ENCODE peak calls at places on chromosomes 5 and 9, in ten cellular contexts. One of them, this sample, is unnamed.

GRCh38 chr5:647311-647710 is 35.2 kb downstream of the CEP72 start:
- DNase-seq in effector memory CD4-positive, alpha-beta T cell: no peak
- DNase-seq in WTC11: no peak
- DNase-seq in activated CD4-positive, alpha-beta T cell treated with anti-CD3 and anti-CD28 coated beads, Interleukin-2, amount 50 U/mL, for 1 hour: no peak
- DNase-seq in hypothalamus: no peak
- DNase-seq in NCI-H1930: no peak
- DNase-seq in stimulated activated CD8-positive, alpha-beta memory T cell treated with anti-CD3 and anti-CD28 coated beads, Interleukin-2, amount 100 ng/mL, for 1 hour: no peak
- DNase-seq in activated naive CD8-positive, alpha-beta T cell treated with anti-CD3 and anti-CD28 coated beads for 36 hours: no peak
- DNase-seq in CD8-positive, alpha-beta T cell: no peak
- DNase-seq in cerebellum: no peak
- DNase-seq in this sample: no peak

GRCh38 chr5:110623875-110624274 is 102.6 kb downstream of the TMEM232 start:
- DNase-seq in effector memory CD4-positive, alpha-beta T cell: no peak
- DNase-seq in WTC11: no peak
- DNase-seq in activated CD4-positive, alpha-beta T cell treated with anti-CD3 and anti-CD28 coated beads, Interleukin-2, amount 50 U/mL, for 1 hour: no peak
- DNase-seq in hypothalamus: no peak
- DNase-seq in NCI-H1930: no peak
- DNase-seq in stimulated activated CD8-positive, alpha-beta memory T cell treated with anti-CD3 and anti-CD28 coated beads, Interleukin-2, amount 100 ng/mL, for 1 hour: no peak
- DNase-seq in activated naive CD8-positive, alpha-beta T cell treated with anti-CD3 and anti-CD28 coated beads for 36 hours: no peak
- DNase-seq in CD8-positive, alpha-beta T cell: no peak
- DNase-seq in cerebellum: no peak
- DNase-seq in this sample: no peak

GRCh38 chr5:116559673-116560164 is 14.9 kb downstream of the SEMA6A start:
- DNase-seq in effector memory CD4-positive, alpha-beta T cell: no peak
- DNase-seq in WTC11: no peak
- DNase-seq in activated CD4-positive, alpha-beta T cell treated with anti-CD3 and anti-CD28 coated beads, Interleukin-2, amount 50 U/mL, for 1 hour: no peak
- DNase-seq in hypothalamus: no peak
- DNase-seq in NCI-H1930: no peak
- DNase-seq in stimulated activated CD8-positive, alpha-beta memory T cell treated with anti-CD3 and anti-CD28 coated beads, Interleukin-2, amount 100 ng/mL, for 1 hour: no peak
- DNase-seq in activated naive CD8-positive, alpha-beta T cell treated with anti-CD3 and anti-CD28 coated beads for 36 hours: no peak
- DNase-seq in CD8-positive, alpha-beta T cell: no peak
- DNase-seq in cerebellum: no peak
- DNase-seq in this sample: no peak

GRCh38 chr9:15975101-15975778 is 422.4 kb downstream of the CCDC171 start:
- DNase-seq in effector memory CD4-positive, alpha-beta T cell: no peak
- DNase-seq in WTC11: no peak
- DNase-seq in activated CD4-positive, alpha-beta T cell treated with anti-CD3 and anti-CD28 coated beads, Interleukin-2, amount 50 U/mL, for 1 hour: no peak
- DNase-seq in hypothalamus: no peak
- DNase-seq in NCI-H1930: no peak
- DNase-seq in stimulated activated CD8-positive, alpha-beta memory T cell treated with anti-CD3 and anti-CD28 coated beads, Interleukin-2, amount 100 ng/mL, for 1 hour: no peak
- DNase-seq in activated naive CD8-positive, alpha-beta T cell treated with anti-CD3 and anti-CD28 coated beads for 36 hours: no peak
- DNase-seq in CD8-positive, alpha-beta T cell: no peak
- DNase-seq in cerebellum: no peak
- DNase-seq in this sample: no peak

GRCh38 chr5:169394371-169394770 is 93.4 kb upstream of the SLIT3 start:
- DNase-seq in effector memory CD4-positive, alpha-beta T cell: no peak
- DNase-seq in WTC11: no peak
- DNase-seq in activated CD4-positive, alpha-beta T cell treated with anti-CD3 and anti-CD28 coated beads, Interleukin-2, amount 50 U/mL, for 1 hour: no peak
- DNase-seq in hypothalamus: no peak
- DNase-seq in NCI-H1930: no peak
- DNase-seq in stimulated activated CD8-positive, alpha-beta memory T cell treated with anti-CD3 and anti-CD28 coated beads, Interleukin-2, amount 100 ng/mL, for 1 hour: no peak
- DNase-seq in activated naive CD8-positive, alpha-beta T cell treated with anti-CD3 and anti-CD28 coated beads for 36 hours: no peak
- DNase-seq in CD8-positive, alpha-beta T cell: no peak
- DNase-seq in cerebellum: no peak
- DNase-seq in this sample: no peak

GRCh38 chr5:110925398-110925797 is 146.1 kb upstream of the TSLP start:
- DNase-seq in effector memory CD4-positive, alpha-beta T cell: no peak
- DNase-seq in WTC11: no peak
- DNase-seq in activated CD4-positive, alpha-beta T cell treated with anti-CD3 and anti-CD28 coated beads, Interleukin-2, amount 50 U/mL, for 1 hour: no peak
- DNase-seq in hypothalamus: no peak
- DNase-seq in NCI-H1930: no peak
- DNase-seq in stimulated activated CD8-positive, alpha-beta memory T cell treated with anti-CD3 and anti-CD28 coated beads, Interleukin-2, amount 100 ng/mL, for 1 hour: no peak
- DNase-seq in activated naive CD8-positive, alpha-beta T cell treated with anti-CD3 and anti-CD28 coated beads for 36 hours: no peak
- DNase-seq in CD8-positive, alpha-beta T cell: no peak
- DNase-seq in cerebellum: no peak
- DNase-seq in this sample: no peak

GRCh38 chr5:76960004-76960625 is 7.3 kb downstream of the CRHBP start:
- DNase-seq in effector memory CD4-positive, alpha-beta T cell: no peak
- DNase-seq in WTC11: peak
- DNase-seq in activated CD4-positive, alpha-beta T cell treated with anti-CD3 and anti-CD28 coated beads, Interleukin-2, amount 50 U/mL, for 1 hour: no peak
- DNase-seq in hypothalamus: no peak
- DNase-seq in NCI-H1930: no peak
- DNase-seq in stimulated activated CD8-positive, alpha-beta memory T cell treated with anti-CD3 and anti-CD28 coated beads, Interleukin-2, amount 100 ng/mL, for 1 hour: no peak
- DNase-seq in activated naive CD8-positive, alpha-beta T cell treated with anti-CD3 and anti-CD28 coated beads for 36 hours: peak
- DNase-seq in CD8-positive, alpha-beta T cell: no peak
- DNase-seq in cerebellum: no peak
- DNase-seq in this sample: no peak

GRCh38 chr9:1619915-1620705 is 395.0 kb upstream of the SMARCA2 start:
- DNase-seq in effector memory CD4-positive, alpha-beta T cell: no peak
- DNase-seq in WTC11: no peak
- DNase-seq in activated CD4-positive, alpha-beta T cell treated with anti-CD3 and anti-CD28 coated beads, Interleukin-2, amount 50 U/mL, for 1 hour: no peak
- DNase-seq in hypothalamus: no peak
- DNase-seq in NCI-H1930: no peak
- DNase-seq in stimulated activated CD8-positive, alpha-beta memory T cell treated with anti-CD3 and anti-CD28 coated beads, Interleukin-2, amount 100 ng/mL, for 1 hour: no peak
- DNase-seq in activated naive CD8-positive, alpha-beta T cell treated with anti-CD3 and anti-CD28 coated beads for 36 hours: no peak
- DNase-seq in CD8-positive, alpha-beta T cell: no peak
- DNase-seq in cerebellum: peak
- DNase-seq in this sample: no peak

GRCh38 chr5:1462358-1462757 is 17.1 kb upstream of the SLC6A3 start:
- DNase-seq in effector memory CD4-positive, alpha-beta T cell: no peak
- DNase-seq in WTC11: peak
- DNase-seq in activated CD4-positive, alpha-beta T cell treated with anti-CD3 and anti-CD28 coated beads, Interleukin-2, amount 50 U/mL, for 1 hour: no peak
- DNase-seq in hypothalamus: no peak
- DNase-seq in NCI-H1930: no peak
- DNase-seq in stimulated activated CD8-positive, alpha-beta memory T cell treated with anti-CD3 and anti-CD28 coated beads, Interleukin-2, amount 100 ng/mL, for 1 hour: no peak
- DNase-seq in activated naive CD8-positive, alpha-beta T cell treated with anti-CD3 and anti-CD28 coated beads for 36 hours: no peak
- DNase-seq in CD8-positive, alpha-beta T cell: no peak
- DNase-seq in cerebellum: peak
- DNase-seq in this sample: no peak

GRCh38 chr9:106059886-106060285 is 365.5 kb downstream of the TMEM38B start:
- DNase-seq in effector memory CD4-positive, alpha-beta T cell: no peak
- DNase-seq in WTC11: peak
- DNase-seq in activated CD4-positive, alpha-beta T cell treated with anti-CD3 and anti-CD28 coated beads, Interleukin-2, amount 50 U/mL, for 1 hour: no peak
- DNase-seq in hypothalamus: no peak
- DNase-seq in NCI-H1930: no peak
- DNase-seq in stimulated activated CD8-positive, alpha-beta memory T cell treated with anti-CD3 and anti-CD28 coated beads, Interleukin-2, amount 100 ng/mL, for 1 hour: no peak
- DNase-seq in activated naive CD8-positive, alpha-beta T cell treated with anti-CD3 and anti-CD28 coated beads for 36 hours: no peak
- DNase-seq in CD8-positive, alpha-beta T cell: no peak
- DNase-seq in cerebellum: no peak
- DNase-seq in this sample: no peak

GRCh38 chr9:129380961-129381401 is 202.9 kb upstream of the IER5L start:
- DNase-seq in effector memory CD4-positive, alpha-beta T cell: no peak
- DNase-seq in WTC11: peak
- DNase-seq in activated CD4-positive, alpha-beta T cell treated with anti-CD3 and anti-CD28 coated beads, Interleukin-2, amount 50 U/mL, for 1 hour: no peak
- DNase-seq in hypothalamus: no peak
- DNase-seq in NCI-H1930: no peak
- DNase-seq in stimulated activated CD8-positive, alpha-beta memory T cell treated with anti-CD3 and anti-CD28 coated beads, Interleukin-2, amount 100 ng/mL, for 1 hour: no peak
- DNase-seq in activated naive CD8-positive, alpha-beta T cell treated with anti-CD3 and anti-CD28 coated beads for 36 hours: no peak
- DNase-seq in CD8-positive, alpha-beta T cell: no peak
- DNase-seq in cerebellum: no peak
- DNase-seq in this sample: no peak

GRCh38 chr5:60687927-60688720 is 11.8 kb downstream of the DEPDC1B start:
- DNase-seq in effector memory CD4-positive, alpha-beta T cell: no peak
- DNase-seq in WTC11: no peak
- DNase-seq in activated CD4-positive, alpha-beta T cell treated with anti-CD3 and anti-CD28 coated beads, Interleukin-2, amount 50 U/mL, for 1 hour: no peak
- DNase-seq in hypothalamus: no peak
- DNase-seq in NCI-H1930: no peak
- DNase-seq in stimulated activated CD8-positive, alpha-beta memory T cell treated with anti-CD3 and anti-CD28 coated beads, Interleukin-2, amount 100 ng/mL, for 1 hour: no peak
- DNase-seq in activated naive CD8-positive, alpha-beta T cell treated with anti-CD3 and anti-CD28 coated beads for 36 hours: no peak
- DNase-seq in CD8-positive, alpha-beta T cell: no peak
- DNase-seq in cerebellum: no peak
- DNase-seq in this sample: no peak

GRCh38 chr9:124475158-124475867 is 25.1 kb downstream of the ADGRD2 start:
- DNase-seq in effector memory CD4-positive, alpha-beta T cell: no peak
- DNase-seq in WTC11: peak
- DNase-seq in activated CD4-positive, alpha-beta T cell treated with anti-CD3 and anti-CD28 coated beads, Interleukin-2, amount 50 U/mL, for 1 hour: no peak
- DNase-seq in hypothalamus: no peak
- DNase-seq in NCI-H1930: no peak
- DNase-seq in stimulated activated CD8-positive, alpha-beta memory T cell treated with anti-CD3 and anti-CD28 coated beads, Interleukin-2, amount 100 ng/mL, for 1 hour: no peak
- DNase-seq in activated naive CD8-positive, alpha-beta T cell treated with anti-CD3 and anti-CD28 coated beads for 36 hours: no peak
- DNase-seq in CD8-positive, alpha-beta T cell: no peak
- DNase-seq in cerebellum: no peak
- DNase-seq in this sample: no peak

GRCh38 chr5:128493657-128494329 is 44.3 kb downstream of the FBN2 start:
- DNase-seq in effector memory CD4-positive, alpha-beta T cell: no peak
- DNase-seq in WTC11: no peak
- DNase-seq in activated CD4-positive, alpha-beta T cell treated with anti-CD3 and anti-CD28 coated beads, Interleukin-2, amount 50 U/mL, for 1 hour: no peak
- DNase-seq in hypothalamus: no peak
- DNase-seq in NCI-H1930: no peak
- DNase-seq in stimulated activated CD8-positive, alpha-beta memory T cell treated with anti-CD3 and anti-CD28 coated beads, Interleukin-2, amount 100 ng/mL, for 1 hour: no peak
- DNase-seq in activated naive CD8-positive, alpha-beta T cell treated with anti-CD3 and anti-CD28 coated beads for 36 hours: no peak
- DNase-seq in CD8-positive, alpha-beta T cell: no peak
- DNase-seq in cerebellum: no peak
- DNase-seq in this sample: no peak

GRCh38 chr5:86766103-86766502 is 148.4 kb downstream of the COX7C start:
- DNase-seq in effector memory CD4-positive, alpha-beta T cell: no peak
- DNase-seq in WTC11: no peak
- DNase-seq in activated CD4-positive, alpha-beta T cell treated with anti-CD3 and anti-CD28 coated beads, Interleukin-2, amount 50 U/mL, for 1 hour: no peak
- DNase-seq in hypothalamus: no peak
- DNase-seq in NCI-H1930: no peak
- DNase-seq in stimulated activated CD8-positive, alpha-beta memory T cell treated with anti-CD3 and anti-CD28 coated beads, Interleukin-2, amount 100 ng/mL, for 1 hour: no peak
- DNase-seq in activated naive CD8-positive, alpha-beta T cell treated with anti-CD3 and anti-CD28 coated beads for 36 hours: no peak
- DNase-seq in CD8-positive, alpha-beta T cell: no peak
- DNase-seq in cerebellum: peak
- DNase-seq in this sample: no peak

GRCh38 chr5:9513825-9514224 is 32.0 kb downstream of the SEMA5A start:
- DNase-seq in effector memory CD4-positive, alpha-beta T cell: no peak
- DNase-seq in WTC11: peak
- DNase-seq in activated CD4-positive, alpha-beta T cell treated with anti-CD3 and anti-CD28 coated beads, Interleukin-2, amount 50 U/mL, for 1 hour: no peak
- DNase-seq in hypothalamus: no peak
- DNase-seq in NCI-H1930: no peak
- DNase-seq in stimulated activated CD8-positive, alpha-beta memory T cell treated with anti-CD3 and anti-CD28 coated beads, Interleukin-2, amount 100 ng/mL, for 1 hour: no peak
- DNase-seq in activated naive CD8-positive, alpha-beta T cell treated with anti-CD3 and anti-CD28 coated beads for 36 hours: no peak
- DNase-seq in CD8-positive, alpha-beta T cell: no peak
- DNase-seq in cerebellum: no peak
- DNase-seq in this sample: no peak

GRCh38 chr9:89874351-89875321 is 269.8 kb downstream of the GADD45G start:
- DNase-seq in effector memory CD4-positive, alpha-beta T cell: no peak
- DNase-seq in WTC11: no peak
- DNase-seq in activated CD4-positive, alpha-beta T cell treated with anti-CD3 and anti-CD28 coated beads, Interleukin-2, amount 50 U/mL, for 1 hour: no peak
- DNase-seq in hypothalamus: peak
- DNase-seq in NCI-H1930: no peak
- DNase-seq in stimulated activated CD8-positive, alpha-beta memory T cell treated with anti-CD3 and anti-CD28 coated beads, Interleukin-2, amount 100 ng/mL, for 1 hour: no peak
- DNase-seq in activated naive CD8-positive, alpha-beta T cell treated with anti-CD3 and anti-CD28 coated beads for 36 hours: no peak
- DNase-seq in CD8-positive, alpha-beta T cell: no peak
- DNase-seq in cerebellum: no peak
- DNase-seq in this sample: no peak

GRCh38 chr9:35538361-35539234 is 48.7 kb downstream of the RUSC2 start:
- DNase-seq in effector memory CD4-positive, alpha-beta T cell: no peak
- DNase-seq in WTC11: peak
- DNase-seq in activated CD4-positive, alpha-beta T cell treated with anti-CD3 and anti-CD28 coated beads, Interleukin-2, amount 50 U/mL, for 1 hour: no peak
- DNase-seq in hypothalamus: peak
- DNase-seq in NCI-H1930: no peak
- DNase-seq in stimulated activated CD8-positive, alpha-beta memory T cell treated with anti-CD3 and anti-CD28 coated beads, Interleukin-2, amount 100 ng/mL, for 1 hour: no peak
- DNase-seq in activated naive CD8-positive, alpha-beta T cell treated with anti-CD3 and anti-CD28 coated beads for 36 hours: no peak
- DNase-seq in CD8-positive, alpha-beta T cell: no peak
- DNase-seq in cerebellum: peak
- DNase-seq in this sample: no peak

GRCh38 chr5:89457411-89458329 is 574.7 kb upstream of the MEF2C start:
- DNase-seq in effector memory CD4-positive, alpha-beta T cell: no peak
- DNase-seq in WTC11: no peak
- DNase-seq in activated CD4-positive, alpha-beta T cell treated with anti-CD3 and anti-CD28 coated beads, Interleukin-2, amount 50 U/mL, for 1 hour: no peak
- DNase-seq in hypothalamus: peak
- DNase-seq in NCI-H1930: no peak
- DNase-seq in stimulated activated CD8-positive, alpha-beta memory T cell treated with anti-CD3 and anti-CD28 coated beads, Interleukin-2, amount 100 ng/mL, for 1 hour: no peak
- DNase-seq in activated naive CD8-positive, alpha-beta T cell treated with anti-CD3 and anti-CD28 coated beads for 36 hours: no peak
- DNase-seq in CD8-positive, alpha-beta T cell: no peak
- DNase-seq in cerebellum: no peak
- DNase-seq in this sample: no peak

GRCh38 chr5:180339583-180340183 is 13.5 kb downstream of the GFPT2 start:
- DNase-seq in effector memory CD4-positive, alpha-beta T cell: no peak
- DNase-seq in WTC11: no peak
- DNase-seq in activated CD4-positive, alpha-beta T cell treated with anti-CD3 and anti-CD28 coated beads, Interleukin-2, amount 50 U/mL, for 1 hour: no peak
- DNase-seq in hypothalamus: no peak
- DNase-seq in NCI-H1930: no peak
- DNase-seq in stimulated activated CD8-positive, alpha-beta memory T cell treated with anti-CD3 and anti-CD28 coated beads, Interleukin-2, amount 100 ng/mL, for 1 hour: no peak
- DNase-seq in activated naive CD8-positive, alpha-beta T cell treated with anti-CD3 and anti-CD28 coated beads for 36 hours: no peak
- DNase-seq in CD8-positive, alpha-beta T cell: no peak
- DNase-seq in cerebellum: no peak
- DNase-seq in this sample: no peak

GRCh38 chr5:56012281-56012963 is 17.7 kb upstream of the IL6ST start:
- DNase-seq in effector memory CD4-positive, alpha-beta T cell: peak
- DNase-seq in WTC11: no peak
- DNase-seq in activated CD4-positive, alpha-beta T cell treated with anti-CD3 and anti-CD28 coated beads, Interleukin-2, amount 50 U/mL, for 1 hour: peak
- DNase-seq in hypothalamus: no peak
- DNase-seq in NCI-H1930: no peak
- DNase-seq in stimulated activated CD8-positive, alpha-beta memory T cell treated with anti-CD3 and anti-CD28 coated beads, Interleukin-2, amount 100 ng/mL, for 1 hour: no peak
- DNase-seq in activated naive CD8-positive, alpha-beta T cell treated with anti-CD3 and anti-CD28 coated beads for 36 hours: no peak
- DNase-seq in CD8-positive, alpha-beta T cell: peak
- DNase-seq in cerebellum: no peak
- DNase-seq in this sample: no peak

GRCh38 chr9:134375430-134376385 is 49.5 kb downstream of the RXRA start:
- DNase-seq in effector memory CD4-positive, alpha-beta T cell: no peak
- DNase-seq in WTC11: no peak
- DNase-seq in activated CD4-positive, alpha-beta T cell treated with anti-CD3 and anti-CD28 coated beads, Interleukin-2, amount 50 U/mL, for 1 hour: no peak
- DNase-seq in hypothalamus: peak
- DNase-seq in NCI-H1930: no peak
- DNase-seq in stimulated activated CD8-positive, alpha-beta memory T cell treated with anti-CD3 and anti-CD28 coated beads, Interleukin-2, amount 100 ng/mL, for 1 hour: no peak
- DNase-seq in activated naive CD8-positive, alpha-beta T cell treated with anti-CD3 and anti-CD28 coated beads for 36 hours: no peak
- DNase-seq in CD8-positive, alpha-beta T cell: no peak
- DNase-seq in cerebellum: no peak
- DNase-seq in this sample: no peak

GRCh38 chr5:4191024-4191423 is 595.4 kb downstream of the IRX1 start:
- DNase-seq in effector memory CD4-positive, alpha-beta T cell: no peak
- DNase-seq in WTC11: no peak
- DNase-seq in activated CD4-positive, alpha-beta T cell treated with anti-CD3 and anti-CD28 coated beads, Interleukin-2, amount 50 U/mL, for 1 hour: no peak
- DNase-seq in hypothalamus: no peak
- DNase-seq in NCI-H1930: peak
- DNase-seq in stimulated activated CD8-positive, alpha-beta memory T cell treated with anti-CD3 and anti-CD28 coated beads, Interleukin-2, amount 100 ng/mL, for 1 hour: no peak
- DNase-seq in activated naive CD8-positive, alpha-beta T cell treated with anti-CD3 and anti-CD28 coated beads for 36 hours: no peak
- DNase-seq in CD8-positive, alpha-beta T cell: no peak
- DNase-seq in cerebellum: no peak
- DNase-seq in this sample: no peak

GRCh38 chr5:172959824-172960799 is 888 bp downstream of the RPL26L1 start:
- DNase-seq in effector memory CD4-positive, alpha-beta T cell: no peak
- DNase-seq in WTC11: no peak
- DNase-seq in activated CD4-positive, alpha-beta T cell treated with anti-CD3 and anti-CD28 coated beads, Interleukin-2, amount 50 U/mL, for 1 hour: no peak
- DNase-seq in hypothalamus: no peak
- DNase-seq in NCI-H1930: no peak
- DNase-seq in stimulated activated CD8-positive, alpha-beta memory T cell treated with anti-CD3 and anti-CD28 coated beads, Interleukin-2, amount 100 ng/mL, for 1 hour: no peak
- DNase-seq in activated naive CD8-positive, alpha-beta T cell treated with anti-CD3 and anti-CD28 coated beads for 36 hours: peak
- DNase-seq in CD8-positive, alpha-beta T cell: no peak
- DNase-seq in cerebellum: no peak
- DNase-seq in this sample: no peak

GRCh38 chr9:134661299-134661698 is 19.7 kb downstream of the COL5A1 start:
- DNase-seq in effector memory CD4-positive, alpha-beta T cell: no peak
- DNase-seq in WTC11: no peak
- DNase-seq in activated CD4-positive, alpha-beta T cell treated with anti-CD3 and anti-CD28 coated beads, Interleukin-2, amount 50 U/mL, for 1 hour: no peak
- DNase-seq in hypothalamus: no peak
- DNase-seq in NCI-H1930: no peak
- DNase-seq in stimulated activated CD8-positive, alpha-beta memory T cell treated with anti-CD3 and anti-CD28 coated beads, Interleukin-2, amount 100 ng/mL, for 1 hour: no peak
- DNase-seq in activated naive CD8-positive, alpha-beta T cell treated with anti-CD3 and anti-CD28 coated beads for 36 hours: no peak
- DNase-seq in CD8-positive, alpha-beta T cell: no peak
- DNase-seq in cerebellum: no peak
- DNase-seq in this sample: no peak

GRCh38 chr5:33828611-33829286 is 63.0 kb downstream of the ADAMTS12 start:
- DNase-seq in effector memory CD4-positive, alpha-beta T cell: no peak
- DNase-seq in WTC11: no peak
- DNase-seq in activated CD4-positive, alpha-beta T cell treated with anti-CD3 and anti-CD28 coated beads, Interleukin-2, amount 50 U/mL, for 1 hour: no peak
- DNase-seq in hypothalamus: no peak
- DNase-seq in NCI-H1930: no peak
- DNase-seq in stimulated activated CD8-positive, alpha-beta memory T cell treated with anti-CD3 and anti-CD28 coated beads, Interleukin-2, amount 100 ng/mL, for 1 hour: no peak
- DNase-seq in activated naive CD8-positive, alpha-beta T cell treated with anti-CD3 and anti-CD28 coated beads for 36 hours: no peak
- DNase-seq in CD8-positive, alpha-beta T cell: no peak
- DNase-seq in cerebellum: no peak
- DNase-seq in this sample: no peak

GRCh38 chr5:132419517-132420468 is 50.3 kb downstream of the SLC22A5 start:
- DNase-seq in effector memory CD4-positive, alpha-beta T cell: peak
- DNase-seq in WTC11: peak
- DNase-seq in activated CD4-positive, alpha-beta T cell treated with anti-CD3 and anti-CD28 coated beads, Interleukin-2, amount 50 U/mL, for 1 hour: peak
- DNase-seq in hypothalamus: peak
- DNase-seq in NCI-H1930: no peak
- DNase-seq in stimulated activated CD8-positive, alpha-beta memory T cell treated with anti-CD3 and anti-CD28 coated beads, Interleukin-2, amount 100 ng/mL, for 1 hour: peak
- DNase-seq in activated naive CD8-positive, alpha-beta T cell treated with anti-CD3 and anti-CD28 coated beads for 36 hours: peak
- DNase-seq in CD8-positive, alpha-beta T cell: peak
- DNase-seq in cerebellum: peak
- DNase-seq in this sample: peak

GRCh38 chr9:128629852-128630545 is 26.6 kb downstream of the DYNC2I2 start:
- DNase-seq in effector memory CD4-positive, alpha-beta T cell: no peak
- DNase-seq in WTC11: no peak
- DNase-seq in activated CD4-positive, alpha-beta T cell treated with anti-CD3 and anti-CD28 coated beads, Interleukin-2, amount 50 U/mL, for 1 hour: no peak
- DNase-seq in hypothalamus: no peak
- DNase-seq in NCI-H1930: no peak
- DNase-seq in stimulated activated CD8-positive, alpha-beta memory T cell treated with anti-CD3 and anti-CD28 coated beads, Interleukin-2, amount 100 ng/mL, for 1 hour: no peak
- DNase-seq in activated naive CD8-positive, alpha-beta T cell treated with anti-CD3 and anti-CD28 coated beads for 36 hours: no peak
- DNase-seq in CD8-positive, alpha-beta T cell: no peak
- DNase-seq in cerebellum: no peak
- DNase-seq in this sample: no peak